ENCODE peak calls at places on chromosome 1, in six cellular contexts. M is Peyer's patch; C is stimulated activated CD8-positive, alpha-beta memory T cell treated with anti-CD3 and anti-CD28 coated beads, Interleukin-4, amount 100 ng/mL, for 1 hour; R is stimulated activated CD4-positive, alpha-beta T cell treated with anti-CD3 and anti-CD28 coated beads, Interleukin-1b, Interleukin-23, amount 100 ng/mL, for 48 hours; F is NCI-H1105; G is nucleus accumbens. U is an unnamed sample.

GRCh38 chr1:235625340-235625739 is 24.2 kb downstream of the GNG4 start:
- DNase-seq in M (no peak), C (no peak), R (no peak), F (no peak), G (no peak), U (no peak)

GRCh38 chr1:218917646-218918045 is 256.0 kb upstream of the LYPLAL1 start:
- DNase-seq in M (no peak), C (no peak), R (no peak), F (no peak), G (no peak), U (no peak)

GRCh38 chr1:36384542-36385409 is 948 bp downstream of the STK40 start:
- DNase-seq in M (peak), C (no peak), R (no peak), F (peak), G (no peak), U (peak)

GRCh38 chr1:53074313-53075154 is 12.5 kb downstream of the PODN start:
- DNase-seq in M (no peak), C (no peak), R (no peak), F (no peak), G (no peak), U (no peak)

GRCh38 chr1:33740040-33740745 is 123.7 kb upstream of the HMGB4 start:
- DNase-seq in M (no peak), C (no peak), R (no peak), F (no peak), G (no peak), U (no peak)

GRCh38 chr1:233005703-233006102 is 55.3 kb downstream of the NTPCR start:
- DNase-seq in M (no peak), C (no peak), R (no peak), F (no peak), G (no peak), U (no peak)

GRCh38 chr1:246005067-246005466 is 502.0 kb downstream of the SMYD3 start:
- DNase-seq in M (no peak), C (no peak), R (no peak), F (no peak), G (no peak), U (no peak)

GRCh38 chr1:28199328-28200233 is 23.1 kb upstream of the PTAFR start:
- DNase-seq in M (peak), C (peak), R (peak), F (no peak), G (no peak), U (peak)

GRCh38 chr1:92792340-92792782 is 7.5 kb upstream of the EVI5 start:
- DNase-seq in M (no peak), C (no peak), R (no peak), F (no peak), G (no peak), U (no peak)

GRCh38 chr1:94974824-94975223 is 47.9 kb upstream of the CNN3 start:
- DNase-seq in M (no peak), C (no peak), R (no peak), F (no peak), G (no peak), U (no peak)

U was measured in activated naive CD8-positive, alpha-beta T cell treated with anti-CD3 and anti-CD28 coated beads for 36 hours.